ENCODE peak calls at places on chromosomes 13 and 19, in eight cellular contexts. N is upper lobe of left lung; T is Jurkat, Clone E6-1; Z is astrocyte of the cerebellum; P is mucosa of descending colon; Y is cardiac fibroblast; K is cardiac muscle cell; U is tibial nerve. V is an unnamed sample.

GRCh38 chr19:46904114-46905060 is 43.6 kb downstream of the ARHGAP35 start:
- DNase-seq in P (no peak), T (no peak), U (no peak), Z (no peak), N (no peak), K (peak; percentile 90), Y (peak; percentile 64), V (peak; percentile 82)

GRCh38 chr19:38036707-38037106 is 129.7 kb downstream of the SIPA1L3 start:
- DNase-seq in Y (no peak), N (peak; percentile 20), P (no peak), Z (no peak), T (no peak), K (no peak), U (no peak), V (no peak)

GRCh38 chr13:110306340-110306959 is 507 bp downstream of the COL4A1 start:
- DNase-seq in K (peak; percentile 65), Y (peak; percentile 51), N (peak; percentile 84), T (no peak), Z (no peak), P (no peak), U (no peak), V (no peak)

GRCh38 chr13:113592571-113592970 is 8.0 kb downstream of the TFDP1 start:
- DNase-seq in P (no peak), K (no peak), Z (no peak), N (no peak), U (no peak), Y (no peak), T (no peak), V (no peak)

GRCh38 chr13:110944121-110944967 is 29.5 kb upstream of the ANKRD10 start:
- DNase-seq in T (peak; percentile 47), Y (peak; percentile 70), U (no peak), P (no peak), N (no peak), Z (peak; percentile 29), K (peak; percentile 81), V (no peak)

GRCh38 chr13:39037410-39037879 is 444 bp downstream of the PROSER1 start:
- DNase-seq in P (no peak), K (no peak), T (no peak), N (peak; percentile 95), Z (no peak), U (no peak), Y (no peak), V (no peak)

GRCh38 chr19:7307590-7308218 is 13.5 kb upstream of the INSR start:
- DNase-seq in P (no peak), Z (no peak), K (no peak), Y (no peak), U (no peak), T (no peak), N (no peak), V (no peak)

GRCh38 chr13:76161143-76161542 is 525.0 kb downstream of the LMO7 start:
- DNase-seq in N (no peak), Z (no peak), Y (no peak), P (no peak), K (no peak), T (no peak), U (no peak), V (no peak)

GRCh38 chr19:33558846-33559245 is 37.3 kb upstream of the PEPD start:
- DNase-seq in N (no peak), Z (no peak), K (no peak), U (peak; percentile 6), Y (no peak), P (no peak), T (no peak), V (no peak)

GRCh38 chr13:110771194-110771593 is 57.7 kb downstream of the ING1 start:
- DNase-seq in T (no peak), Z (no peak), N (no peak), P (no peak), U (no peak), Y (peak; percentile 36), K (peak; percentile 36), V (no peak)

GRCh38 chr13:74975122-74975521 is 506.8 kb downstream of the TBC1D4 start:
- DNase-seq in N (no peak), Z (no peak), P (no peak), U (no peak), Y (no peak), K (no peak), T (no peak), V (no peak)

GRCh38 chr13:26658491-26658890 is 101.0 kb downstream of the WASF3 start:
- DNase-seq in N (no peak), Y (no peak), Z (no peak), P (no peak), T (no peak), U (no peak), K (no peak), V (no peak)

GRCh38 chr19:38270587-38271167 is 6.3 kb downstream of the SPINT2 start:
- DNase-seq in K (no peak), P (no peak), Y (peak; percentile 32), U (no peak), N (no peak), T (no peak), Z (peak; percentile 34), V (peak; percentile 52)

GRCh38 chr13:41064493-41064892 is 3.2 kb downstream of the WBP4 start:
- DNase-seq in U (no peak), P (no peak), Y (peak; percentile 84), T (no peak), K (peak; percentile 67), Z (peak; percentile 47), N (no peak), V (peak; percentile 88)
- H3K4me3 ChIP-seq in U (no peak overlapping the region), P (no peak overlapping the region), Y (no peak overlapping the region), T (no peak overlapping the region), K (no peak overlapping the region), Z (no peak overlapping the region), N (no peak overlapping the region), V (no peak overlapping the region)

GRCh38 chr13:46052314-46053161 is at the start of gene ZC3H13:
- DNase-seq in Y (peak; percentile 95), Z (peak; percentile 93), P (peak; percentile 95), K (peak; percentile 97), T (peak; percentile 95), N (peak; percentile 93), U (peak; percentile 90), V (peak; percentile 75)

GRCh38 chr13:46051958-46052313 is 610 bp downstream of the ZC3H13 start:
- DNase-seq in K (no peak), Y (no peak), N (no peak), Z (no peak), T (no peak), U (peak; percentile 26), P (no peak), V (no peak)

GRCh38 chr13:46045424-46045823 is 7.1 kb downstream of the ZC3H13 start:
- DNase-seq in T (no peak), P (no peak), K (no peak), N (no peak), Y (no peak), U (no peak), Z (no peak), V (no peak)

GRCh38 chr13:46053162-46054012 is 841 bp upstream of the ZC3H13 start:
- DNase-seq in P (no peak), N (no peak), Y (no peak), T (no peak), Z (no peak), K (no peak), U (no peak), V (no peak)

DNA sequence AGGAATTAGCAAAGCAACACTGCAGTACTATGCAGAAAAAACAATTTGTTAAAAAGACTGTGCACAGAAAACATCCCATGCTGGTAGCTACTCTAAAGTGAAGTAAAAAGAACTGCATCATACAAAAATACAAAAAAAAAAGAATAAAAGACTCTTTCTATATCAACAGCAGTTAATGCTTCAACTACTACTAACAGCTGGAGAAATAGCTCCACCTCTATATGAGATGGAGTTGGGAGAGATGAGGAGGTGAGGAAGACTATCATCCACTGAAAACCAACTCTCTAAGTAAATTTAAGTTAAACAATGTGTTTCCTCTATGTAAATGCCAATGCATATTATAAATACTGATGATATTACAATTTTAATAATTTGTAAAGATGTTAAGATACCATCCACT is 1.8 kb downstream of the ZC3H13 start:
- DNase-seq in Z (no peak), Y (no peak), T (no peak), P (no peak), U (no peak), N (no peak), K (no peak), V (no peak)
- H3K4me3 ChIP-seq in Z (no peak overlapping the region), Y (peak overlapping the region; percentile 79), T (no peak overlapping the region), P (no peak overlapping the region), U (no peak overlapping the region), N (no peak overlapping the region), K (peak overlapping the region; percentile 91), V (no peak overlapping the region)

GRCh38 chr13:20134732-20135131 is 26.1 kb downstream of the GJA3 start:
- DNase-seq in Y (no peak), K (no peak), N (no peak), Z (no peak), P (no peak), U (no peak), T (no peak), V (no peak)

GRCh38 chr13:20141238-20142018 is 19.4 kb downstream of the GJA3 start:
- DNase-seq in T (no peak), U (no peak), N (no peak), Y (no peak), P (no peak), K (no peak), Z (no peak), V (no peak)

GRCh38 chr13:20137875-20138274 is 23.0 kb downstream of the GJA3 start:
- DNase-seq in T (no peak), N (no peak), Z (no peak), Y (no peak), K (no peak), U (no peak), P (no peak), V (no peak)

GRCh38 chr13:20140487-20140886 is 20.4 kb downstream of the GJA3 start:
- DNase-seq in N (no peak), T (no peak), P (no peak), Z (no peak), U (no peak), Y (no peak), K (no peak), V (no peak)

GRCh38 chr13:20136781-20137703 is 23.8 kb downstream of the GJA3 start:
- DNase-seq in P (no peak), K (peak; percentile 25), U (no peak), Z (no peak), T (no peak), N (peak; percentile 88), Y (no peak), V (no peak)
- H3K4me3 ChIP-seq in P (no peak overlapping the region), K (no peak overlapping the region), U (no peak overlapping the region), Z (no peak overlapping the region), T (no peak overlapping the region), N (no peak overlapping the region), Y (no peak overlapping the region), V (no peak overlapping the region)

GRCh38 chr19:41936961-41937360 is 8.7 kb upstream of the ERFL start:
- DNase-seq in P (peak; percentile 47), U (no peak), Z (no peak), Y (no peak), K (no peak), N (peak; percentile 67), T (no peak), V (no peak)
- H3K4me3 ChIP-seq in P (no peak overlapping the region), U (no peak overlapping the region), Z (no peak overlapping the region), Y (no peak overlapping the region), K (no peak overlapping the region), N (no peak overlapping the region), T (no peak overlapping the region), V (no peak overlapping the region)

V was measured in BJ.